ENCODE peak calls at places on chromosomes 3 and 15, in six cellular contexts. T is lung, W is GM23338, Z is left ventricle myocardium inferior, M is fibroblast of mammary gland, F is left lung. Q is an unnamed sample.

GRCh38 chr3:122754867-122755835 is 38.5 kb downstream of the HSPBAP1 start:
- DNase-seq in T (no peak), W (peak; percentile 90), Z (no peak), M (peak; percentile 61), F (no peak), Q (no peak)

GRCh38 chr3:23430781-23431423 is 227.8 kb downstream of the UBE2E2 start:
- DNase-seq in T (no peak), W (no peak), Z (no peak), M (peak; percentile 35), F (no peak), Q (no peak)

GRCh38 chr3:187210555-187211327 is 13.5 kb downstream of the RTP1 start:
- DNase-seq in T (no peak), W (peak; percentile 72), Z (no peak), M (peak; percentile 69), F (no peak), Q (peak; percentile 45)

GRCh38 chr15:89822951-89823701 is 8.5 kb upstream of the ANPEP start:
- DNase-seq in T (no peak), W (no peak), Z (no peak), M (peak; percentile 82), F (peak; percentile 70), Q (no peak)

GRCh38 chr3:137471553-137472204 is 292.4 kb upstream of the SOX14 start:
- DNase-seq in T (no peak), W (no peak), Z (no peak), M (no peak), F (no peak), Q (no peak)

GRCh38 chr3:66450389-66451022 is 50.3 kb downstream of the LRIG1 start:
- DNase-seq in T (peak; percentile 68), W (no peak), Z (peak; percentile 55), M (peak; percentile 77), F (no peak), Q (no peak)

GRCh38 chr15:24966364-24967103 is 11.7 kb downstream of the SNRPN start:
- DNase-seq in T (no peak), W (no peak), Z (no peak), M (no peak), F (no peak), Q (no peak)

GRCh38 chr3:129123314-129124060 is 1.9 kb upstream of the RAB43 start:
- DNase-seq in T (no peak), W (no peak), Z (no peak), M (peak; percentile 21), F (no peak), Q (peak; percentile 14)

GRCh38 chr3:177494216-177494615 is 296.9 kb upstream of the TBL1XR1 start:
- DNase-seq in T (no peak), W (no peak), Z (no peak), M (no peak), F (no peak), Q (no peak)

GRCh38 chr3:160140756-160141155 is 84.5 kb upstream of the C3orf80 start:
- DNase-seq in T (no peak), W (no peak), Z (no peak), M (no peak), F (no peak), Q (no peak)

GRCh38 chr3:53817809-53818208 is 28.4 kb downstream of the CHDH start:
- DNase-seq in T (no peak), W (no peak), Z (no peak), M (no peak), F (no peak), Q (no peak)

GRCh38 chr15:45714501-45715488 is 80.0 kb downstream of the SQOR start:
- DNase-seq in T (peak; percentile 56), W (peak; percentile 86), Z (peak; percentile 49), M (peak; percentile 79), F (no peak), Q (no peak)

GRCh38 chr3:127847236-127847720 is 25.0 kb upstream of the MGLL start:
- DNase-seq in T (no peak), W (no peak), Z (no peak), M (no peak), F (no peak), Q (no peak)

GRCh38 chr15:41695750-41696436 is 35.7 kb downstream of the MGA start:
- DNase-seq in T (no peak), W (peak; percentile 45), Z (no peak), M (peak; percentile 48), F (no peak), Q (no peak)

GRCh38 chr15:42994546-42994945 is 74.0 kb upstream of the TTBK2 start:
- DNase-seq in T (no peak), W (no peak), Z (no peak), M (peak; percentile 50), F (no peak), Q (peak; percentile 42)

GRCh38 chr15:52206446-52206845 is 15.3 kb upstream of the GNB5 start:
- DNase-seq in T (no peak), W (no peak), Z (no peak), M (no peak), F (no peak), Q (no peak)

GRCh38 chr15:35427091-35427490 is 118.9 kb downstream of the DPH6 start:
- DNase-seq in T (no peak), W (no peak), Z (no peak), M (peak; percentile 80), F (no peak), Q (no peak)

GRCh38 chr15:91974321-91974720 is 120.8 kb downstream of the SLCO3A1 start:
- DNase-seq in T (no peak), W (no peak), Z (no peak), M (no peak), F (no peak), Q (no peak)

GRCh38 chr3:66431494-66431893 is 69.3 kb downstream of the LRIG1 start:
- DNase-seq in T (no peak), W (no peak), Z (no peak), M (peak; percentile 97), F (no peak), Q (peak; percentile 69)

GRCh38 chr3:150545419-150546225 is 674 bp downstream of the SERP1 start:
- DNase-seq in T (no peak), W (peak; percentile 43), Z (peak; percentile 54), M (peak; percentile 19), F (peak; percentile 60), Q (no peak)

GRCh38 chr3:184332370-184333090 is 4.9 kb upstream of the FAM131A start:
- DNase-seq in T (no peak), W (no peak), Z (no peak), M (peak; percentile 89), F (no peak), Q (peak; percentile 74)

GRCh38 chr3:13652728-13653127 is 103.8 kb downstream of the FBLN2 start:
- DNase-seq in T (no peak), W (no peak), Z (no peak), M (no peak), F (no peak), Q (no peak)

GRCh38 chr15:95095250-95095649 is 863.9 kb downstream of the MCTP2 start:
- DNase-seq in T (no peak), W (no peak), Z (no peak), M (no peak), F (no peak), Q (no peak)

GRCh38 chr15:33107950-33108349 is 86.6 kb downstream of the FMN1 start:
- DNase-seq in T (no peak), W (no peak), Z (no peak), M (peak; percentile 68), F (no peak), Q (no peak)

GRCh38 chr15:87752250-87752951 is 504.1 kb downstream of the NTRK3 start:
- DNase-seq in T (no peak), W (no peak), Z (no peak), M (peak; percentile 58), F (no peak), Q (peak; percentile 81)

GRCh38 chr3:62372621-62373041 is 719 bp downstream of the FEZF2 start:
- DNase-seq in T (no peak), W (no peak), Z (no peak), M (no peak), F (no peak), Q (no peak)

GRCh38 chr3:179015551-179016020 is 56.0 kb downstream of the ZMAT3 start:
- DNase-seq in T (peak; percentile 54), W (peak; percentile 88), Z (no peak), M (peak; percentile 83), F (no peak), Q (no peak)

DNA sequence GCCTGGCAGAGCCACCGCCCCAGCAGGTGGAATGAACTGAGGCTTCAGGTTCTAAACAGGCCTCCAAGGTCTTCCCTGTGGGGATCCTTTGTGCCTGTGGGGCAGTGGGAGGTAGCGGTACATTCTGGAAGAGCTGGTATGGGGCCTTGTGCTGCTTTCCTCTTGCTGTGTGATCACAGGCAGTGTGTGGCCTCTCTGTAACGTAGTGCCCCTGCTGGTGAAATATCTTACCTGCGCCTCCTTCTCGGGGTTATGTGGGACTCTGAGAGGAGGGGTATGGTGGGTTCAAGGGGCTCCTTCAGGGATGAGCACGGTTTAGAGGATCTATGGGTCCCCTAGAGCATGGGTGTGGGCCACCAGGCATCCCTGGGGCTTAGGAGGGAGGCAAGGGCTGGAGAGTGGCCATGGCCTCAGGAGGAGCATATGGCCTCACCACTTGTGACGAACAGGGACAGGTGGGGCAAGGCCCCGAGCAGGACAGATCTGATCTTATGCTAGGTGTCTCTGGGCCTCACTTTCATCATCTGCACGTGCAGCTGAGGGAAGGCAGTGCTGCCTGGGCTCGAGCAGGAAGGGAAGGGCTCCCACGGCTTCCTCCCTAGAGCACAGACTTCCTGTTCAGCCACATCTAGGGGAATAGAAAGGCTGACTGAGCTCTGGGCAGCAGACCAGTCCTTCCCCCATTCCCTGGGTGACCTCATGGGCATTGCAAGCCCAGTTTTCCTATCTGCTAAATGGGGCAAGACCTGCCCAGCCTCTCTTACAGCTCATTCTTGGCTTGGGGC is 1.9 kb upstream of the ALS2CL start:
- DNase-seq in T (peak; percentile 67), W (peak; percentile 88), Z (peak; percentile 70), M (peak; percentile 25), F (peak; percentile 85), Q (no peak)
- TF ChIP-seq CTCF in T (no peak), W (peak; percentile 78), Z (peak; percentile 38), M (peak; percentile 30), F (peak; percentile 3), Q (no peak)

GRCh38 chr3:180875071-180875698 is 37.3 kb upstream of the FXR1 start:
- DNase-seq in T (no peak), W (no peak), Z (no peak), M (no peak), F (no peak), Q (no peak)

GRCh38 chr3:180870008-180870733 is 42.3 kb upstream of the FXR1 start:
- DNase-seq in T (no peak), W (peak; percentile 78), Z (peak; percentile 25), M (peak; percentile 61), F (no peak), Q (no peak)

GRCh38 chr3:180871901-180872300 is 40.6 kb upstream of the FXR1 start:
- DNase-seq in T (no peak), W (no peak), Z (no peak), M (peak; percentile 81), F (no peak), Q (no peak)
- H3K4me3 ChIP-seq in T (no peak overlapping the region), W (no peak overlapping the region), Z (no peak overlapping the region), M (no peak overlapping the region), F (no peak overlapping the region), Q (no peak overlapping the region)

GRCh38 chr3:52277972-52278509 is 408 bp downstream of the WDR82 start:
- DNase-seq in T (peak; percentile 68), W (peak; percentile 62), Z (no peak), M (peak; percentile 30), F (no peak), Q (no peak)
- TF ChIP-seq CTCF in T (no peak), W (peak; percentile 16), Z (peak; percentile 63), M (peak; percentile 36), F (peak; percentile 27), Q (peak; percentile 41)

GRCh38 chr15:31405200-31405929 is 78.7 kb downstream of the KLF13 start:
- DNase-seq in T (no peak), W (no peak), Z (no peak), M (peak; percentile 33), F (no peak), Q (no peak)
- H3K4me3 ChIP-seq in T (no peak overlapping the region), W (no peak overlapping the region), Z (no peak overlapping the region), M (no peak overlapping the region), F (no peak overlapping the region), Q (no peak overlapping the region)

GRCh38 chr3:19346734-19347133 is 198.4 kb downstream of the KCNH8 start:
- DNase-seq in T (no peak), W (no peak), Z (no peak), M (no peak), F (no peak), Q (no peak)
- TF ChIP-seq CTCF in T (no peak), W (no peak), Z (no peak), M (no peak), F (no peak), Q (no peak)

Q was measured in AG04449.